ENCODE peak calls at places on chromosomes 11 and 22, in four cellular contexts. One of them, this sample, is unnamed.
A peak's percentile ranks its signal among the peaks of the same experiment; 100 is the strongest.

GRCh38 chr11:108278546-108278945 is 55.7 kb downstream of the ATM start:
- DNase-seq in K562: no peak
- DNase-seq in GM12878: no peak
- DNase-seq in HCT116: no peak
- DNase-seq in this sample: no peak

GRCh38 chr11:129577986-129578385 is 202.3 kb downstream of the BARX2 start:
- DNase-seq in GM12878: no peak
- DNase-seq in K562: no peak
- DNase-seq in HCT116: no peak
- DNase-seq in this sample: no peak

GRCh38 chr22:23684561-23685031 is 6.2 kb upstream of the RGL4 start:
- DNase-seq in GM12878: no peak
- DNase-seq in K562: peak; percentile 73
- DNase-seq in HCT116: no peak
- DNase-seq in this sample: no peak

GRCh38 chr22:36116127-36116526 is 44.4 kb downstream of the APOL3 start:
- DNase-seq in GM12878: no peak
- DNase-seq in K562: no peak
- DNase-seq in HCT116: no peak
- DNase-seq in this sample: no peak

GRCh38 chr11:46387919-46388618 is 3.5 kb downstream of the CHRM4 start:
- DNase-seq in K562: peak; percentile 28
- DNase-seq in GM12878: no peak
- DNase-seq in HCT116: no peak
- DNase-seq in this sample: no peak

GRCh38 chr11:85762226-85762625 is 48.7 kb downstream of the SYTL2 start:
- DNase-seq in K562: no peak
- DNase-seq in HCT116: no peak
- DNase-seq in GM12878: no peak
- DNase-seq in this sample: no peak

GRCh38 chr11:57205046-57205671 is 23.4 kb downstream of the LRRC55 start:
- DNase-seq in K562: no peak
- DNase-seq in HCT116: no peak
- DNase-seq in GM12878: no peak
- DNase-seq in this sample: no peak

GRCh38 chr11:36684840-36685800 is 87.1 kb upstream of the RAG2 start:
- DNase-seq in HCT116: no peak
- DNase-seq in GM12878: no peak
- DNase-seq in K562: no peak
- DNase-seq in this sample: no peak

GRCh38 chr11:35404397-35404775 is 15.0 kb downstream of the SLC1A2 start:
- DNase-seq in GM12878: no peak
- DNase-seq in HCT116: no peak
- DNase-seq in K562: peak; percentile 42
- DNase-seq in this sample: no peak

GRCh38 chr11:115644846-115645245 is 140.6 kb upstream of the CADM1 start:
- DNase-seq in HCT116: no peak
- DNase-seq in K562: no peak
- DNase-seq in GM12878: no peak
- DNase-seq in this sample: no peak

GRCh38 chr11:2458321-2458720 is 13.5 kb downstream of the KCNQ1 start:
- DNase-seq in HCT116: no peak
- DNase-seq in GM12878: no peak
- DNase-seq in K562: no peak
- DNase-seq in this sample: no peak

GRCh38 chr11:77202941-77203900 is 75.2 kb downstream of the MYO7A start:
- DNase-seq in HCT116: no peak
- DNase-seq in K562: no peak
- DNase-seq in GM12878: no peak
- DNase-seq in this sample: no peak

GRCh38 chr11:1938343-1939005 is 8.7 kb upstream of the MRPL23 start:
- DNase-seq in GM12878: no peak
- DNase-seq in K562: no peak
- DNase-seq in HCT116: no peak
- DNase-seq in this sample: no peak

GRCh38 chr11:125224391-125225015 is 60.0 kb downstream of the PKNOX2 start:
- DNase-seq in GM12878: no peak
- DNase-seq in K562: peak; percentile 18
- DNase-seq in HCT116: peak; percentile 8
- DNase-seq in this sample: no peak

GRCh38 chr11:128759597-128759996 is 65.7 kb downstream of the FLI1 start:
- DNase-seq in K562: no peak
- DNase-seq in HCT116: no peak
- DNase-seq in GM12878: no peak
- DNase-seq in this sample: no peak

GRCh38 chr11:34644669-34645406 is 23.9 kb downstream of the EHF start:
- DNase-seq in K562: no peak
- DNase-seq in HCT116: no peak
- DNase-seq in GM12878: no peak
- DNase-seq in this sample: no peak

GRCh38 chr11:129045150-129045549 is 102.5 kb upstream of the TP53AIP1 start:
- DNase-seq in HCT116: no peak
- DNase-seq in GM12878: no peak
- DNase-seq in K562: no peak
- DNase-seq in this sample: no peak

GRCh38 chr11:35526370-35526792 is 965 bp upstream of the PAMR1 start:
- DNase-seq in GM12878: no peak
- DNase-seq in K562: no peak
- DNase-seq in HCT116: peak; percentile 27
- DNase-seq in this sample: peak; percentile 52

GRCh38 chr11:12100886-12101285 is 9.5 kb upstream of the MICAL2 start:
- DNase-seq in K562: no peak
- DNase-seq in GM12878: no peak
- DNase-seq in HCT116: no peak
- DNase-seq in this sample: no peak

GRCh38 chr11:128341280-128341679 is 246.1 kb downstream of the ETS1 start:
- DNase-seq in GM12878: no peak
- DNase-seq in HCT116: no peak
- DNase-seq in K562: no peak
- DNase-seq in this sample: no peak

GRCh38 chr22:37896181-37896592 is 9.9 kb upstream of the MICALL1 start:
- DNase-seq in GM12878: peak; percentile 60
- DNase-seq in K562: no peak
- DNase-seq in HCT116: no peak
- DNase-seq in this sample: no peak

GRCh38 chr22:33492210-33492651 is 428.0 kb downstream of the LARGE1 start:
- DNase-seq in GM12878: no peak
- DNase-seq in K562: no peak
- DNase-seq in HCT116: no peak
- DNase-seq in this sample: peak; percentile 52

GRCh38 chr11:70861534-70861933 is 390.8 kb downstream of the SHANK2 start:
- DNase-seq in HCT116: no peak
- DNase-seq in GM12878: no peak
- DNase-seq in K562: no peak
- DNase-seq in this sample: no peak

GRCh38 chr11:10498022-10498400 is 42.9 kb downstream of the AMPD3 start:
- DNase-seq in K562: no peak
- DNase-seq in HCT116: no peak
- DNase-seq in GM12878: no peak
- DNase-seq in this sample: no peak

GRCh38 chr11:44309483-44310197 is at the start of gene ALX4:
- DNase-seq in HCT116: no peak
- DNase-seq in K562: peak; percentile 64
- DNase-seq in GM12878: no peak
- DNase-seq in this sample: peak; percentile 77

GRCh38 chr11:100800202-100800601 is 113.1 kb downstream of the ARHGAP42 start:
- DNase-seq in K562: no peak
- DNase-seq in HCT116: no peak
- DNase-seq in GM12878: no peak
- DNase-seq in this sample: no peak

GRCh38 chr11:103061656-103062055 is 30.3 kb downstream of the DCUN1D5 start:
- DNase-seq in GM12878: no peak
- DNase-seq in K562: no peak
- DNase-seq in HCT116: no peak
- DNase-seq in this sample: no peak

GRCh38 chr11:3129591-3130268 is 35.4 kb downstream of the OSBPL5 start:
- DNase-seq in GM12878: no peak
- DNase-seq in HCT116: no peak
- DNase-seq in K562: no peak
- DNase-seq in this sample: no peak

GRCh38 chr22:35839811-35840739 is 122.4 kb downstream of the APOL5 start:
- DNase-seq in GM12878: no peak
- DNase-seq in HCT116: peak; percentile 95
- DNase-seq in K562: peak; percentile 84
- DNase-seq in this sample: peak; percentile 71

GRCh38 chr22:30372915-30373314 is 14.3 kb downstream of the RNF215 start:
- DNase-seq in HCT116: no peak
- DNase-seq in GM12878: no peak
- DNase-seq in K562: no peak
- DNase-seq in this sample: no peak

GRCh38 chr11:60950024-60950423 is 2.0 kb downstream of the SLC15A3 start:
- DNase-seq in HCT116: no peak
- DNase-seq in GM12878: no peak
- DNase-seq in K562: no peak
- DNase-seq in this sample: no peak

GRCh38 chr11:4932751-4933150 is 8.6 kb upstream of the OR51G1 start:
- DNase-seq in GM12878: no peak
- DNase-seq in HCT116: no peak
- DNase-seq in K562: no peak
- DNase-seq in this sample: no peak

GRCh38 chr11:79265756-79266322 is 175.0 kb downstream of the TENM4 start:
- DNase-seq in HCT116: no peak
- DNase-seq in K562: no peak
- DNase-seq in GM12878: no peak
- DNase-seq in this sample: no peak

GRCh38 chr11:73392108-73393010 is 16.2 kb downstream of the RELT start:
- DNase-seq in K562: no peak
- DNase-seq in HCT116: no peak
- DNase-seq in GM12878: no peak
- DNase-seq in this sample: no peak

GRCh38 chr22:46996595-46997310 is 234.3 kb downstream of the TBC1D22A start:
- DNase-seq in GM12878: no peak
- DNase-seq in HCT116: no peak
- DNase-seq in K562: peak; percentile 25
- DNase-seq in this sample: no peak

GRCh38 chr22:37290737-37291136 is 8.4 kb downstream of the CYTH4 start:
- DNase-seq in K562: no peak
- DNase-seq in GM12878: no peak
- DNase-seq in HCT116: no peak
- DNase-seq in this sample: no peak

GRCh38 chr11:33379931-33380330 is 122.8 kb downstream of the HIPK3 start:
- DNase-seq in K562: no peak
- DNase-seq in HCT116: no peak
- DNase-seq in GM12878: no peak
- DNase-seq in this sample: no peak

GRCh38 chr11:92697461-92698314 is 271.8 kb upstream of the MTNR1B start:
- DNase-seq in K562: no peak
- DNase-seq in GM12878: no peak
- DNase-seq in HCT116: no peak
- DNase-seq in this sample: no peak

GRCh38 chr11:76329084-76329648 is 51.8 kb downstream of the THAP12 start:
- DNase-seq in HCT116: peak; percentile 3
- DNase-seq in K562: no peak
- DNase-seq in GM12878: no peak
- DNase-seq in this sample: peak; percentile 45

GRCh38 chr11:498297-499181 is 8.5 kb downstream of the RNH1 start:
- DNase-seq in K562: no peak
- DNase-seq in HCT116: no peak
- DNase-seq in GM12878: no peak
- DNase-seq in this sample: no peak

GRCh38 chr11:123566852-123567251 is 87.6 kb downstream of the SCN3B start:
- DNase-seq in HCT116: no peak
- DNase-seq in K562: no peak
- DNase-seq in GM12878: no peak
- DNase-seq in this sample: no peak

GRCh38 chr11:123570939-123571590 is 83.4 kb downstream of the SCN3B start:
- DNase-seq in GM12878: no peak
- DNase-seq in K562: no peak
- DNase-seq in HCT116: no peak
- DNase-seq in this sample: no peak

GRCh38 chr11:123567466-123567865 is 87.0 kb downstream of the SCN3B start:
- DNase-seq in K562: no peak
- DNase-seq in HCT116: no peak
- DNase-seq in GM12878: no peak
- DNase-seq in this sample: no peak

GRCh38 chr11:123568367-123568870 is 86.0 kb downstream of the SCN3B start:
- DNase-seq in HCT116: no peak
- DNase-seq in GM12878: no peak
- DNase-seq in K562: no peak
- DNase-seq in this sample: no peak

GRCh38 chr11:123569387-123569786 is 85.0 kb downstream of the SCN3B start:
- DNase-seq in K562: no peak
- DNase-seq in HCT116: no peak
- DNase-seq in GM12878: no peak
- DNase-seq in this sample: no peak
- TF ChIP-seq EZH2 in K562: no peak
- TF ChIP-seq EZH2 in HCT116: no peak
- TF ChIP-seq EZH2 in GM12878: no peak
- TF ChIP-seq EZH2 in this sample: no peak

GRCh38 chr22:41576877-41577276 is 12.8 kb downstream of the PMM1 start:
- DNase-seq in GM12878: no peak
- DNase-seq in HCT116: peak; percentile 35
- DNase-seq in K562: peak; percentile 72
- DNase-seq in this sample: no peak
- TF ChIP-seq YY1 in GM12878: no peak
- TF ChIP-seq YY1 in HCT116: no peak
- TF ChIP-seq YY1 in K562: no peak
- TF ChIP-seq YY1 in this sample: no peak

DNA sequence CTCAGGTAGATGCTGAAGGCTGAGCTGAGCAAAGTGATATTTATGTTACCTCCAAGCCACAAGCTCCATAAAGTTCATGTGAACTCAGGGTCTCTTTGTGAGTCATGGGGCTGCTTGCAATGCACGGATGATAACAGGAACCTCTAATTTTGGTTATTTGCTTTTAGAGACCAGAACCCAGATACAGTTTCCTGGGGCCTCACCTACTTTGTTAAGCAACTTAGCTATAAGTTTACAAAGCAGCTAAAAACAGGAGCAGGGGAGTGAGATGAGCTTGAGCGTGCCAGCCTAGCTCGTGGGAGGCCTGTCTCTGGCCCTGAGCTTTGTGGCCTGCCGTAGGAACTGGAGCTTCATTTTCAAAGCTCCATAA is 29.2 kb downstream of the SREBF2 start:
- DNase-seq in K562: no peak
- DNase-seq in HCT116: no peak
- DNase-seq in GM12878: peak; percentile 83
- DNase-seq in this sample: no peak
- TF ChIP-seq EGR1 in K562: no peak
- TF ChIP-seq EGR1 in HCT116: no peak
- TF ChIP-seq EGR1 in GM12878: no peak
- TF ChIP-seq EGR1 in this sample: no peak

GRCh38 chr22:27475548-27475897 is 326.0 kb downstream of the MN1 start:
- DNase-seq in GM12878: no peak
- DNase-seq in K562: no peak
- DNase-seq in HCT116: no peak
- DNase-seq in this sample: no peak
- TF ChIP-seq EZH2 in GM12878: no peak
- TF ChIP-seq EZH2 in K562: no peak
- TF ChIP-seq EZH2 in HCT116: no peak
- TF ChIP-seq EZH2 in this sample: no peak

GRCh38 chr11:117457031-117457785 is 129.6 kb downstream of the CEP164 start:
- DNase-seq in K562: no peak
- DNase-seq in HCT116: no peak
- DNase-seq in GM12878: no peak
- DNase-seq in this sample: no peak
- TF ChIP-seq YY1 in K562: no peak
- TF ChIP-seq YY1 in HCT116: no peak
- TF ChIP-seq YY1 in GM12878: no peak
- TF ChIP-seq YY1 in this sample: no peak

GRCh38 chr11:121595717-121596156 is 143.0 kb upstream of the SORL1-AS1 start:
- DNase-seq in HCT116: peak; percentile 27
- DNase-seq in GM12878: no peak
- DNase-seq in K562: no peak
- DNase-seq in this sample: no peak
- TF ChIP-seq EGR1 in HCT116: no peak
- TF ChIP-seq EGR1 in GM12878: no peak
- TF ChIP-seq EGR1 in K562: no peak
- TF ChIP-seq EGR1 in this sample: no peak

This sample was measured in H1.